ENCODE peak calls at places on chromosomes 4 and X, in nine cellular contexts. One of them, this sample, is unnamed.

GRCh38 chrX:19857131-19857530 is 30.3 kb downstream of the SH3KBP1 start:
- DNase-seq in activated gamma-delta T cell treated with anti-CD3 and anti-CD28 coated beads, Interleukin-2, amount 50 U/mL, for 16 hours: no peak
- DNase-seq in T follicular helper cell: no peak
- DNase-seq in HS-5: no peak
- DNase-seq in H54: no peak
- DNase-seq in fibroblast of mammary gland: no peak
- DNase-seq in KG1: no peak
- DNase-seq in Caco-2: no peak
- DNase-seq in naive thymus-derived CD4-positive, alpha-beta T cell: no peak
- DNase-seq in this sample: no peak

GRCh38 chr4:38950734-38951133 is 81.5 kb downstream of the TMEM156 start:
- DNase-seq in naive thymus-derived CD4-positive, alpha-beta T cell: no peak
- DNase-seq in H54: no peak
- DNase-seq in T follicular helper cell: no peak
- DNase-seq in fibroblast of mammary gland: peak
- DNase-seq in KG1: no peak
- DNase-seq in activated gamma-delta T cell treated with anti-CD3 and anti-CD28 coated beads, Interleukin-2, amount 50 U/mL, for 16 hours: no peak
- DNase-seq in HS-5: no peak
- DNase-seq in Caco-2: no peak
- DNase-seq in this sample: no peak

GRCh38 chrX:152405561-152405960 is 45.6 kb downstream of the GABRA3 start:
- DNase-seq in KG1: no peak
- DNase-seq in activated gamma-delta T cell treated with anti-CD3 and anti-CD28 coated beads, Interleukin-2, amount 50 U/mL, for 16 hours: no peak
- DNase-seq in fibroblast of mammary gland: no peak
- DNase-seq in T follicular helper cell: no peak
- DNase-seq in Caco-2: no peak
- DNase-seq in naive thymus-derived CD4-positive, alpha-beta T cell: no peak
- DNase-seq in HS-5: no peak
- DNase-seq in H54: no peak
- DNase-seq in this sample: no peak

GRCh38 chr4:107825072-107825789 is 499 bp downstream of the SGMS2 start:
- DNase-seq in Caco-2: peak
- DNase-seq in H54: no peak
- DNase-seq in naive thymus-derived CD4-positive, alpha-beta T cell: no peak
- DNase-seq in HS-5: no peak
- DNase-seq in KG1: peak
- DNase-seq in fibroblast of mammary gland: peak
- DNase-seq in T follicular helper cell: no peak
- DNase-seq in activated gamma-delta T cell treated with anti-CD3 and anti-CD28 coated beads, Interleukin-2, amount 50 U/mL, for 16 hours: no peak
- DNase-seq in this sample: no peak

GRCh38 chr4:125750827-125751466 is 436.2 kb downstream of the FAT4 start:
- DNase-seq in fibroblast of mammary gland: peak
- DNase-seq in naive thymus-derived CD4-positive, alpha-beta T cell: no peak
- DNase-seq in activated gamma-delta T cell treated with anti-CD3 and anti-CD28 coated beads, Interleukin-2, amount 50 U/mL, for 16 hours: no peak
- DNase-seq in Caco-2: peak
- DNase-seq in HS-5: no peak
- DNase-seq in T follicular helper cell: no peak
- DNase-seq in H54: no peak
- DNase-seq in KG1: no peak
- DNase-seq in this sample: no peak

GRCh38 chr4:1549638-1550035 is 134.5 kb downstream of the FAM53A start:
- DNase-seq in fibroblast of mammary gland: no peak
- DNase-seq in H54: no peak
- DNase-seq in activated gamma-delta T cell treated with anti-CD3 and anti-CD28 coated beads, Interleukin-2, amount 50 U/mL, for 16 hours: no peak
- DNase-seq in HS-5: no peak
- DNase-seq in naive thymus-derived CD4-positive, alpha-beta T cell: no peak
- DNase-seq in KG1: no peak
- DNase-seq in Caco-2: no peak
- DNase-seq in T follicular helper cell: no peak
- DNase-seq in this sample: no peak

GRCh38 chr4:153079824-153080486 is 124.3 kb upstream of the TRIM2 start:
- DNase-seq in KG1: no peak
- DNase-seq in H54: no peak
- DNase-seq in Caco-2: no peak
- DNase-seq in HS-5: no peak
- DNase-seq in fibroblast of mammary gland: no peak
- DNase-seq in activated gamma-delta T cell treated with anti-CD3 and anti-CD28 coated beads, Interleukin-2, amount 50 U/mL, for 16 hours: no peak
- DNase-seq in T follicular helper cell: no peak
- DNase-seq in naive thymus-derived CD4-positive, alpha-beta T cell: peak
- DNase-seq in this sample: no peak

GRCh38 chrX:13893826-13894225 is 76.9 kb upstream of the GPM6B start:
- DNase-seq in H54: no peak
- DNase-seq in KG1: no peak
- DNase-seq in Caco-2: no peak
- DNase-seq in fibroblast of mammary gland: peak
- DNase-seq in HS-5: no peak
- DNase-seq in T follicular helper cell: no peak
- DNase-seq in activated gamma-delta T cell treated with anti-CD3 and anti-CD28 coated beads, Interleukin-2, amount 50 U/mL, for 16 hours: no peak
- DNase-seq in naive thymus-derived CD4-positive, alpha-beta T cell: no peak
- DNase-seq in this sample: no peak

This sample was measured in B cell.